ENCODE peak calls at places on chromosomes 6 and 20, in five cellular contexts. C, H, F, B and T are unnamed samples.

GRCh38 chr6:11436508-11437096 is 100.9 kb upstream of the TMEM170B start:
- DNase-seq in C (no peak), H (no peak), B (no peak), F (no peak), T (no peak)

GRCh38 chr6:139944131-139944530 is 569.7 kb upstream of the CITED2 start:
- DNase-seq in H (no peak), C (no peak), B (no peak), F (no peak), T (no peak)

GRCh38 chr6:38233161-38233791 is 406.5 kb downstream of the BTBD9 start:
- DNase-seq in F (no peak), H (no peak), B (no peak), C (no peak), T (no peak)

GRCh38 chr6:5153186-5153585 is 68.0 kb downstream of the PPP1R3G start:
- DNase-seq in H (no peak), B (no peak), C (no peak), F (no peak), T (no peak)

GRCh38 chr20:10861086-10861485 is 187.3 kb upstream of the JAG1 start:
- DNase-seq in H (no peak), F (no peak), B (no peak), C (no peak), T (no peak)

GRCh38 chr6:61887425-61887824 is 398.6 kb downstream of the KHDRBS2 start:
- DNase-seq in F (no peak), B (no peak), H (no peak), C (no peak), T (no peak)

GRCh38 chr20:38204936-38205435 is 39.9 kb upstream of the TGM2 start:
- DNase-seq in F (no peak), B (no peak), H (no peak), C (no peak), T (no peak)

GRCh38 chr6:54112171-54112650 is 968 bp downstream of the MLIP start:
- DNase-seq in B (no peak), H (no peak), C (no peak), F (no peak), T (no peak)

GRCh38 chr20:58597021-58597940 is 53.8 kb upstream of the STX16 start:
- DNase-seq in C (no peak), F (no peak), H (peak), B (peak), T (no peak)

GRCh38 chr20:47735412-47736400 is 49.6 kb downstream of the SULF2 start:
- DNase-seq in H (no peak), C (no peak), B (no peak), F (no peak), T (peak)

GRCh38 chr6:129251669-129252376 is 368.9 kb downstream of the LAMA2 start:
- DNase-seq in H (peak), B (peak), F (no peak), C (peak), T (peak)

GRCh38 chr20:62069741-62070216 is 4.1 kb upstream of the TAF4 start:
- DNase-seq in B (no peak), H (no peak), C (no peak), F (no peak), T (no peak)

GRCh38 chr6:137637161-137637560 is 143.0 kb upstream of the OLIG3 start:
- DNase-seq in H (no peak), B (no peak), C (no peak), F (no peak), T (no peak)

GRCh38 chr20:52379723-52380336 is 188.3 kb upstream of the ZFP64 start:
- DNase-seq in B (peak), C (peak), F (peak), H (no peak), T (no peak)

GRCh38 chr6:68740828-68741500 is 105.9 kb downstream of the ADGRB3 start:
- DNase-seq in C (no peak), B (no peak), H (no peak), F (no peak), T (no peak)

GRCh38 chr6:37242429-37243052 is 15.0 kb upstream of the TBC1D22B start:
- DNase-seq in B (no peak), F (no peak), H (no peak), C (no peak), T (no peak)

GRCh38 chr6:41878246-41878645 is 16.9 kb downstream of the USP49 start:
- DNase-seq in F (no peak), B (no peak), H (no peak), C (no peak), T (no peak)

GRCh38 chr6:79724816-79725215 is 93.7 kb downstream of the SH3BGRL2 start:
- DNase-seq in B (peak), F (no peak), C (no peak), H (no peak), T (no peak)

GRCh38 chr6:169454204-169454871 is 200.7 kb upstream of the THBS2 start:
- DNase-seq in C (no peak), F (no peak), H (no peak), B (no peak), T (no peak)

GRCh38 chr6:79869184-79869583 is 78.2 kb downstream of the ELOVL4 start:
- DNase-seq in C (no peak), B (no peak), H (no peak), F (no peak), T (no peak)

GRCh38 chr6:27662770-27663169 is 189.9 kb upstream of the ZNF184 start:
- DNase-seq in C (no peak), F (no peak), H (no peak), B (no peak), T (no peak)

GRCh38 chr6:34912715-34913464 is 23.8 kb downstream of the ANKS1A start:
- DNase-seq in B (no peak), C (no peak), H (no peak), F (no peak), T (no peak)

GRCh38 chr6:42452171-42453026 is 673 bp upstream of the TRERF1 start:
- DNase-seq in F (peak), C (peak), H (no peak), B (peak), T (peak)